ENCODE peak calls at places on chromosomes 16 and 17, in nine cellular contexts. One of them, this sample, is unnamed.

GRCh38 chr17:44786551-44787081 is 27.8 kb downstream of the ADAM11 start:
- DNase-seq in coronary artery: peak; percentile 77
- DNase-seq in BE2C: no peak
- DNase-seq in mucosa of descending colon: peak; percentile 38
- DNase-seq in Peyer's patch: no peak
- DNase-seq in tibial artery: peak; percentile 67
- DNase-seq in mammary epithelial cell: no peak
- DNase-seq in pancreas: no peak
- DNase-seq in stomach: no peak
- DNase-seq in this sample: no peak

GRCh38 chr16:1296688-1297412 is 12.6 kb upstream of the UBE2I start:
- DNase-seq in mammary epithelial cell: peak; percentile 93
- DNase-seq in coronary artery: no peak
- DNase-seq in pancreas: peak; percentile 52
- DNase-seq in Peyer's patch: peak; percentile 41
- DNase-seq in BE2C: no peak
- DNase-seq in tibial artery: no peak
- DNase-seq in mucosa of descending colon: peak; percentile 56
- DNase-seq in stomach: no peak
- DNase-seq in this sample: no peak

GRCh38 chr17:35242158-35242804 is 591 bp upstream of the SLFN5 start:
- DNase-seq in stomach: peak; percentile 85
- DNase-seq in pancreas: peak; percentile 83
- DNase-seq in Peyer's patch: peak; percentile 84
- DNase-seq in coronary artery: peak; percentile 75
- DNase-seq in mucosa of descending colon: peak; percentile 88
- DNase-seq in mammary epithelial cell: peak; percentile 93
- DNase-seq in BE2C: no peak
- DNase-seq in tibial artery: peak; percentile 76
- DNase-seq in this sample: peak; percentile 53

GRCh38 chr17:71446635-71447034 is 674.2 kb upstream of the SOX9 start:
- DNase-seq in Peyer's patch: no peak
- DNase-seq in stomach: no peak
- DNase-seq in pancreas: no peak
- DNase-seq in tibial artery: no peak
- DNase-seq in coronary artery: no peak
- DNase-seq in BE2C: no peak
- DNase-seq in mucosa of descending colon: no peak
- DNase-seq in mammary epithelial cell: no peak
- DNase-seq in this sample: no peak

GRCh38 chr17:40318835-40319332 is 9.9 kb downstream of the RARA start:
- DNase-seq in mucosa of descending colon: peak; percentile 62
- DNase-seq in mammary epithelial cell: no peak
- DNase-seq in coronary artery: peak; percentile 81
- DNase-seq in tibial artery: peak; percentile 68
- DNase-seq in Peyer's patch: peak; percentile 45
- DNase-seq in pancreas: no peak
- DNase-seq in BE2C: no peak
- DNase-seq in stomach: no peak
- DNase-seq in this sample: no peak

GRCh38 chr17:50491510-50491909 is 12.8 kb downstream of the RSAD1 start:
- DNase-seq in mammary epithelial cell: no peak
- DNase-seq in coronary artery: no peak
- DNase-seq in pancreas: no peak
- DNase-seq in stomach: no peak
- DNase-seq in Peyer's patch: no peak
- DNase-seq in BE2C: no peak
- DNase-seq in mucosa of descending colon: no peak
- DNase-seq in tibial artery: no peak
- DNase-seq in this sample: no peak

GRCh38 chr16:27640277-27640600 is 90.3 kb downstream of the KATNIP start:
- DNase-seq in pancreas: no peak
- DNase-seq in stomach: no peak
- DNase-seq in mucosa of descending colon: no peak
- DNase-seq in tibial artery: no peak
- DNase-seq in coronary artery: no peak
- DNase-seq in BE2C: no peak
- DNase-seq in Peyer's patch: no peak
- DNase-seq in mammary epithelial cell: peak; percentile 56
- DNase-seq in this sample: no peak

GRCh38 chr16:4882633-4883285 is 35.5 kb downstream of the UBN1 start:
- DNase-seq in coronary artery: no peak
- DNase-seq in BE2C: peak; percentile 56
- DNase-seq in tibial artery: no peak
- DNase-seq in stomach: peak; percentile 69
- DNase-seq in mammary epithelial cell: peak; percentile 93
- DNase-seq in pancreas: peak; percentile 54
- DNase-seq in mucosa of descending colon: no peak
- DNase-seq in Peyer's patch: no peak
- DNase-seq in this sample: no peak

GRCh38 chr17:78089557-78090281 is 38.8 kb downstream of the TMC6 start:
- DNase-seq in pancreas: no peak
- DNase-seq in Peyer's patch: no peak
- DNase-seq in tibial artery: no peak
- DNase-seq in mammary epithelial cell: no peak
- DNase-seq in stomach: no peak
- DNase-seq in BE2C: no peak
- DNase-seq in mucosa of descending colon: no peak
- DNase-seq in coronary artery: no peak
- DNase-seq in this sample: no peak

GRCh38 chr17:78086740-78087139 is 41.8 kb downstream of the TMC6 start:
- DNase-seq in mucosa of descending colon: no peak
- DNase-seq in Peyer's patch: no peak
- DNase-seq in mammary epithelial cell: no peak
- DNase-seq in BE2C: no peak
- DNase-seq in tibial artery: no peak
- DNase-seq in pancreas: no peak
- DNase-seq in stomach: no peak
- DNase-seq in coronary artery: no peak
- DNase-seq in this sample: no peak

GRCh38 chr17:78082988-78083387 is 45.6 kb downstream of the TMC6 start:
- DNase-seq in BE2C: no peak
- DNase-seq in mucosa of descending colon: no peak
- DNase-seq in Peyer's patch: no peak
- DNase-seq in pancreas: no peak
- DNase-seq in coronary artery: no peak
- DNase-seq in mammary epithelial cell: no peak
- DNase-seq in stomach: no peak
- DNase-seq in tibial artery: no peak
- DNase-seq in this sample: no peak

GRCh38 chr17:78092794-78093324 is 35.7 kb downstream of the TMC6 start:
- DNase-seq in BE2C: no peak
- DNase-seq in Peyer's patch: no peak
- DNase-seq in pancreas: no peak
- DNase-seq in mammary epithelial cell: no peak
- DNase-seq in stomach: no peak
- DNase-seq in coronary artery: no peak
- DNase-seq in mucosa of descending colon: no peak
- DNase-seq in tibial artery: no peak
- DNase-seq in this sample: no peak

GRCh38 chr17:78088529-78088928 is 40.0 kb downstream of the TMC6 start:
- DNase-seq in mucosa of descending colon: no peak
- DNase-seq in tibial artery: no peak
- DNase-seq in mammary epithelial cell: no peak
- DNase-seq in coronary artery: no peak
- DNase-seq in pancreas: no peak
- DNase-seq in BE2C: no peak
- DNase-seq in stomach: no peak
- DNase-seq in Peyer's patch: no peak
- DNase-seq in this sample: no peak
- TF ChIP-seq CTCF in mucosa of descending colon: no peak
- TF ChIP-seq CTCF in tibial artery: no peak
- TF ChIP-seq CTCF in mammary epithelial cell: no peak
- TF ChIP-seq CTCF in coronary artery: no peak
- TF ChIP-seq CTCF in pancreas: no peak
- TF ChIP-seq CTCF in BE2C: no peak
- TF ChIP-seq CTCF in stomach: no peak
- TF ChIP-seq CTCF in Peyer's patch: no peak
- TF ChIP-seq CTCF in this sample: no peak

GRCh38 chr17:77144227-77144626 is 3.5 kb downstream of the SEC14L1 start:
- DNase-seq in pancreas: no peak
- DNase-seq in stomach: no peak
- DNase-seq in mammary epithelial cell: no peak
- DNase-seq in mucosa of descending colon: no peak
- DNase-seq in BE2C: no peak
- DNase-seq in tibial artery: no peak
- DNase-seq in Peyer's patch: no peak
- DNase-seq in coronary artery: no peak
- DNase-seq in this sample: no peak

GRCh38 chr17:77145209-77145608 is 4.4 kb downstream of the SEC14L1 start:
- DNase-seq in pancreas: no peak
- DNase-seq in mucosa of descending colon: no peak
- DNase-seq in mammary epithelial cell: no peak
- DNase-seq in tibial artery: no peak
- DNase-seq in BE2C: no peak
- DNase-seq in stomach: no peak
- DNase-seq in coronary artery: no peak
- DNase-seq in Peyer's patch: no peak
- DNase-seq in this sample: no peak

GRCh38 chr17:77146882-77147281 is 6.1 kb downstream of the SEC14L1 start:
- DNase-seq in mammary epithelial cell: no peak
- DNase-seq in BE2C: no peak
- DNase-seq in pancreas: peak; percentile 71
- DNase-seq in coronary artery: no peak
- DNase-seq in mucosa of descending colon: peak; percentile 80
- DNase-seq in Peyer's patch: peak; percentile 64
- DNase-seq in stomach: peak; percentile 83
- DNase-seq in tibial artery: no peak
- DNase-seq in this sample: peak; percentile 38

GRCh38 chr17:77147357-77147801 is 6.6 kb downstream of the SEC14L1 start:
- DNase-seq in mammary epithelial cell: no peak
- DNase-seq in pancreas: no peak
- DNase-seq in coronary artery: no peak
- DNase-seq in Peyer's patch: no peak
- DNase-seq in BE2C: no peak
- DNase-seq in tibial artery: no peak
- DNase-seq in mucosa of descending colon: no peak
- DNase-seq in stomach: no peak
- DNase-seq in this sample: no peak

DNA sequence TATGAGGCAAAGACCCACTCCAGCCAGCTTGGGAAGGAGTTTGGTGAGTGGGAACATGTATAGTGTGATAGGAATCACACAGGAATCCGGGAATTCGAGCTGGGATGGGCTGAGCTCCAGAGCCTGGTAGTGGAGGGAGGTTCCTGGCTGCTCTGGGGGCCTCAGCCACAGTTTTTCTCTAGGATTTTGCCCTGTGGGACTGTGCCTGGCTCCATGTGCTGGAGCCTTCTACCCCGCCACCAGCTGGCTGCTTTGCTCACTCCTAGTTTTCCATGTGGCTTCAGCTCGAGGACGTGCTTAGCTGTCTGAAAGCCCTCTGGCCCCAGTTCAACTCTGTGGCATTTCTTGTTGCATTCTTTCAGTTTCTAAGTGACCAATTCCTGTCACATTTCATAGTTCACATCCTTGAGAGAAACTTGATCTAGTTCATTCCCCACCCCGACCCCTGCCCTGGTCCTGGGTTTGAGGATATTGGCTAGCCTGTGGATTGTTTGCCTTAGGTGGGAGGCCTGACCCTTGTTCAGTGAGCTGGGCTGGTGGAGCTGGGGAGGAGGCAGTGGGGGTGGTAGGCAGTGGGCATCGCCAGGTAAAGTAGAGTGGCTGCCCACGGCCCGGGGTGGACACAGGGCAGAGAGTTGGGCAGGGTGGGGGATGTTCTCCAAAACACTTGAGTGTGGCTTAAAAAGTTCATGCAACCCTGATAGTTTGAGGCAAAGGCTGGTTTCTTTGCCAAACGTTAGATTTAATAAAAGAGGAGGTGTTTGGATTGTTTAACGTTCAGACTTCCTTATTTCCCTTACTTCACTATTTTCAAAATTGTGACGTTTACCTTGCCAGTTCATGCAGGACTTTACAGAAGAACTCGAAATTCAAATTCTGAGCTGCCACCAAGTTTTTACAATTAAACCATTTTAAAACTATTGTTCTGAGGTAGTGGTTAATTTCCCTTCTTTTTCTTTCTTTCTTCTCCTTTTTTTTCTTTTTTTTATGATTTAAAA is 5.2 kb downstream of the SEC14L1 start:
- DNase-seq in Peyer's patch: peak; percentile 49
- DNase-seq in stomach: peak; percentile 79
- DNase-seq in mammary epithelial cell: no peak
- DNase-seq in coronary artery: peak; percentile 83
- DNase-seq in mucosa of descending colon: no peak
- DNase-seq in pancreas: peak; percentile 72
- DNase-seq in BE2C: peak; percentile 40
- DNase-seq in tibial artery: peak; percentile 85
- DNase-seq in this sample: peak; percentile 40
- TF ChIP-seq CTCF in Peyer's patch: no peak
- TF ChIP-seq CTCF in stomach: no peak
- TF ChIP-seq CTCF in mammary epithelial cell: peak; percentile 2
- TF ChIP-seq CTCF in coronary artery: no peak
- TF ChIP-seq CTCF in mucosa of descending colon: no peak
- TF ChIP-seq CTCF in pancreas: no peak
- TF ChIP-seq CTCF in BE2C: no peak
- TF ChIP-seq CTCF in tibial artery: no peak
- TF ChIP-seq CTCF in this sample: no peak

DNA sequence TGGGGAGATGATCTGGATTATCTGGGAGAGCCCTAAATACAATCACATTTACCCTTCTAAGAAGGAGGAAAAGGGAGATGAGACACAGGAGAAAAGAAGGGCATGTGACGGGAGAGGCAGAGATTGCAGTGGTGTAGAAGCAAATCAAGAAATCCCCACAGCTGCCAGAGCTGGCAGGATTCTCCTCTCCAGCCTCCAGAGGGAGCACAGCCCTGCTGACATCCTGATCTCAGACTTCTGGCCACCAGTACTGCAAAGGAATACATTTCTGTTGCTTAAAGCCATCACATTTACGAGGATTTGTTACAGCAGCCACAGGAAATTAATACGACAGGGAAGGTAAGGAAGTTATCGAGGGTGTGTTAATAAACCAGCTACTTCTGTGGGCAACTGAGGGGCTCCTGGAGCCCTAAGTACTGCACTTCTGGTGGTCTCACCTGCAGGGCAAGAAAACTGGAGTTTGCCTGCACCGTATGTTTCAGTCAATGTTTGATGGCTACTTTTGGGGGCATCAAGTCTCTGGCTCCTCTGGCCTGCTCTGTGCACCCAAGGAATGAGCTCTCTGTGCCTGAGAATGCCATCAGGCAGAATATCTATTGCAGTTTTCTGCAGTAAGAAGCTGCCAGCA is 22.9 kb upstream of the CDH13 start:
- DNase-seq in mammary epithelial cell: peak; percentile 62
- DNase-seq in pancreas: peak; percentile 32
- DNase-seq in Peyer's patch: no peak
- DNase-seq in stomach: peak; percentile 35
- DNase-seq in tibial artery: peak; percentile 74
- DNase-seq in mucosa of descending colon: no peak
- DNase-seq in BE2C: no peak
- DNase-seq in coronary artery: no peak
- DNase-seq in this sample: peak; percentile 48
- TF ChIP-seq CTCF in mammary epithelial cell: peak; percentile 54
- TF ChIP-seq CTCF in pancreas: peak; percentile 38
- TF ChIP-seq CTCF in Peyer's patch: peak; percentile 51
- TF ChIP-seq CTCF in stomach: peak; percentile 55
- TF ChIP-seq CTCF in tibial artery: peak; percentile 77
- TF ChIP-seq CTCF in mucosa of descending colon: peak; percentile 32
- TF ChIP-seq CTCF in BE2C: peak; percentile 10
- TF ChIP-seq CTCF in coronary artery: peak; percentile 70
- TF ChIP-seq CTCF in this sample: peak; percentile 53

GRCh38 chr16:10028644-10029043 is 153.6 kb downstream of the GRIN2A start:
- DNase-seq in stomach: no peak
- DNase-seq in mammary epithelial cell: no peak
- DNase-seq in coronary artery: no peak
- DNase-seq in tibial artery: no peak
- DNase-seq in pancreas: no peak
- DNase-seq in mucosa of descending colon: no peak
- DNase-seq in BE2C: no peak
- DNase-seq in Peyer's patch: no peak
- DNase-seq in this sample: no peak

GRCh38 chr16:10027553-10027952 is 154.7 kb downstream of the GRIN2A start:
- DNase-seq in pancreas: no peak
- DNase-seq in stomach: no peak
- DNase-seq in coronary artery: no peak
- DNase-seq in tibial artery: no peak
- DNase-seq in BE2C: no peak
- DNase-seq in Peyer's patch: no peak
- DNase-seq in mammary epithelial cell: no peak
- DNase-seq in mucosa of descending colon: no peak
- DNase-seq in this sample: no peak

GRCh38 chr16:10031955-10032354 is 150.3 kb downstream of the GRIN2A start:
- DNase-seq in BE2C: no peak
- DNase-seq in coronary artery: no peak
- DNase-seq in mucosa of descending colon: no peak
- DNase-seq in Peyer's patch: no peak
- DNase-seq in tibial artery: no peak
- DNase-seq in pancreas: no peak
- DNase-seq in stomach: no peak
- DNase-seq in mammary epithelial cell: no peak
- DNase-seq in this sample: no peak

GRCh38 chr16:10033561-10033960 is 148.7 kb downstream of the GRIN2A start:
- DNase-seq in mucosa of descending colon: no peak
- DNase-seq in mammary epithelial cell: no peak
- DNase-seq in coronary artery: no peak
- DNase-seq in Peyer's patch: no peak
- DNase-seq in pancreas: no peak
- DNase-seq in tibial artery: no peak
- DNase-seq in stomach: no peak
- DNase-seq in BE2C: no peak
- DNase-seq in this sample: peak; percentile 18

GRCh38 chr16:10031473-10031872 is 150.8 kb downstream of the GRIN2A start:
- DNase-seq in Peyer's patch: no peak
- DNase-seq in coronary artery: no peak
- DNase-seq in mammary epithelial cell: no peak
- DNase-seq in stomach: no peak
- DNase-seq in BE2C: no peak
- DNase-seq in pancreas: no peak
- DNase-seq in mucosa of descending colon: no peak
- DNase-seq in tibial artery: no peak
- DNase-seq in this sample: no peak
- TF ChIP-seq CTCF in Peyer's patch: no peak
- TF ChIP-seq CTCF in coronary artery: no peak
- TF ChIP-seq CTCF in mammary epithelial cell: peak; percentile 28
- TF ChIP-seq CTCF in stomach: peak; percentile 21
- TF ChIP-seq CTCF in BE2C: no peak
- TF ChIP-seq CTCF in pancreas: no peak
- TF ChIP-seq CTCF in mucosa of descending colon: no peak
- TF ChIP-seq CTCF in tibial artery: peak; percentile 56
- TF ChIP-seq CTCF in this sample: no peak

This sample was measured in nephron progenitor cell.